ENCODE peak calls at places on chromosomes 6 and 20, in nine cellular contexts. F, P, A, S, M, G, H, J and X are unnamed samples.

GRCh38 chr6:148367418-148368024 is 24.9 kb downstream of the SASH1 start:
- DNase-seq in P (no peak), G (peak; percentile 73), S (peak; percentile 75), F (peak; percentile 8), H (no peak), A (no peak), J (peak; percentile 58), M (no peak), X (peak; percentile 39)

GRCh38 chr6:148495029-148495428 is 152.4 kb downstream of the SASH1 start:
- DNase-seq in S (no peak), M (peak; percentile 26), J (no peak), H (no peak), A (no peak), G (no peak), P (no peak), F (no peak), X (no peak)

GRCh38 chr20:50256577-50256976 is 65.9 kb downstream of the CEBPB start:
- DNase-seq in S (no peak), A (no peak), M (no peak), H (no peak), G (no peak), P (no peak), J (no peak), F (no peak), X (no peak)

GRCh38 chr6:100210138-100210872 is 216.3 kb upstream of the MCHR2 start:
- DNase-seq in G (no peak), J (no peak), F (no peak), H (no peak), P (no peak), M (no peak), A (no peak), S (no peak), X (no peak)

GRCh38 chr6:82751718-82752117 is 313.9 kb downstream of the UBE3D start:
- DNase-seq in S (no peak), M (no peak), A (no peak), G (no peak), H (no peak), J (no peak), P (no peak), F (no peak), X (no peak)

GRCh38 chr6:166619912-166620311 is 7.1 kb downstream of the RPS6KA2 start:
- DNase-seq in S (peak; percentile 97), M (no peak), J (no peak), F (peak; percentile 31), H (peak; percentile 65), P (no peak), G (no peak), A (no peak), X (peak; percentile 19)

GRCh38 chr6:347951-348859 is 43.3 kb upstream of the IRF4 start:
- DNase-seq in S (no peak), P (no peak), G (no peak), F (no peak), M (no peak), A (no peak), H (no peak), J (peak; percentile 14), X (no peak)

GRCh38 chr6:21102624-21103023 is 490.9 kb upstream of the SOX4 start:
- DNase-seq in H (no peak), M (no peak), A (no peak), G (no peak), S (no peak), F (no peak), J (no peak), P (no peak), X (no peak)

GRCh38 chr6:46410330-46410953 is 80.8 kb downstream of the RCAN2 start:
- DNase-seq in G (no peak), H (peak; percentile 49), A (no peak), P (peak; percentile 57), F (peak; percentile 36), S (peak; percentile 57), M (no peak), J (no peak), X (peak; percentile 49)

GRCh38 chr20:59752704-59753460 is 148.5 kb downstream of the PHACTR3 start:
- DNase-seq in M (no peak), G (no peak), P (no peak), J (peak; percentile 58), A (no peak), F (no peak), S (no peak), H (no peak), X (no peak)

GRCh38 chr6:108897371-108897770 is 49.1 kb downstream of the ARMC2 start:
- DNase-seq in S (peak; percentile 37), P (no peak), H (no peak), A (no peak), F (peak; percentile 64), G (peak; percentile 60), J (peak; percentile 45), M (no peak), X (no peak)

GRCh38 chr20:44247676-44248419 is 740 bp downstream of the GDAP1L1 start:
- DNase-seq in M (no peak), H (peak; percentile 78), J (peak; percentile 24), S (peak; percentile 21), A (peak; percentile 3), G (peak; percentile 37), F (no peak), P (peak; percentile 80), X (peak; percentile 57)

GRCh38 chr6:39706819-39707218 is 18.4 kb downstream of the KIF6 start:
- DNase-seq in S (no peak), A (no peak), G (no peak), F (no peak), H (no peak), J (no peak), P (no peak), M (no peak), X (peak; percentile 78)

GRCh38 chr6:131602913-131603312 is 25.1 kb downstream of the MED23 start:
- DNase-seq in J (no peak), A (no peak), F (no peak), S (peak; percentile 87), H (peak; percentile 32), P (no peak), G (no peak), M (no peak), X (peak; percentile 9)

DNA sequence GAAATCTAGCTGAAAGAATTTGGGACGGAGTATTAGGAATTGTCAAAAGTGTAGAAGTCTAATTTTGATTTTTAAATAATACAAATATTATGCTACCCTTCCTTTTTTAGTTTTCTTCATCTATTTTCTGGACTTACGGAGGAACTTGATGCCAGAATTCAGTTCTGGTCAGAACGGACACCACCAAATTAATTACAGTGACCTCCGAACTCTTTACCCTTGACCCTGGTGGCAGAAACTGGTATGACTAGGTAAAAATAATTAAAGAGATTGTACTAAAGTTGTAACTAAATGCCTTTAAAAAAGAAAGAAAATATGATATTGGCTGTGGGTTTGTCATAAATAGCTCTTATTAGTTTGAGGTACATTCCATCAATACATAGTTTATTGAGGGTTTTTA is 751.1 kb upstream of the MAP3K7 start:
- DNase-seq in G (no peak), F (no peak), A (no peak), P (no peak), H (no peak), S (no peak), J (no peak), M (no peak), X (no peak)
- TF ChIP-seq CTCF in G (no peak), F (no peak), A (no peak), P (no peak), H (no peak), S (no peak), J (peak; percentile 27), M (no peak), X (peak; percentile 36)

GRCh38 chr20:4989570-4989969 is 11.7 kb downstream of the SLC23A2 start:
- DNase-seq in H (no peak), M (no peak), J (no peak), G (no peak), F (no peak), A (no peak), S (no peak), P (no peak), X (no peak)
- H3K27ac ChIP-seq in H (no peak overlapping the region), M (no peak overlapping the region), J (no peak overlapping the region), G (no peak overlapping the region), F (no peak overlapping the region), A (no peak overlapping the region), S (no peak overlapping the region), P (no peak overlapping the region), X (no peak overlapping the region)

GRCh38 chr20:10379761-10380160 is 54.3 kb downstream of the MKKS start:
- DNase-seq in S (no peak), J (no peak), F (no peak), G (no peak), P (no peak), M (no peak), H (no peak), A (no peak), X (no peak)

GRCh38 chr20:10376271-10377075 is 57.5 kb downstream of the MKKS start:
- DNase-seq in J (no peak), S (no peak), A (no peak), M (no peak), F (no peak), H (no peak), P (no peak), G (no peak), X (peak; percentile 55)

GRCh38 chr20:10385850-10386544 is 48.0 kb downstream of the MKKS start:
- DNase-seq in S (peak; percentile 73), P (no peak), F (no peak), J (no peak), G (no peak), A (no peak), M (no peak), H (no peak), X (no peak)

DNA sequence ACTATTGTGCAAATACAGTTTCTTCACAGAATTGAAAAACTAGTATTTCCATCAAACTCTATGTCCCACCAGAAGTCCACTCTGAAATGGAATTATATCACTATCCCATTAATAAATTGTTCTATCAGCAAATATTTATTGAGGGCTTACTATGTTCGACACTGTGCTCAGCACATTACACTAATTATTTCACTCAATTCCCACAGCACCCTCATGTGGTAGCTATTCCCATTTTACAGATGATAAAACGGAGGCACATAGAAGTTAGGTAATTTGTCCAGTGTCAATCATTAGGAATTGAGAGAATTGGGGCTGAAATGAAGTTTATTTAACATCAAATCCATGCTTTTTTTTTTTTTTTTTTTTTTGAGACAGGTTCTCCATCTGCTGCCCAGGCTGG is 52.5 kb downstream of the MKKS start:
- DNase-seq in P (peak; percentile 40), M (no peak), J (no peak), G (no peak), A (no peak), H (no peak), F (no peak), S (no peak), X (peak; percentile 36)
- TF ChIP-seq CTCF in P (peak; percentile 72), M (no peak), J (no peak), G (no peak), A (no peak), H (peak; percentile 6), F (no peak), S (no peak), X (peak; percentile 24)

GRCh38 chr6:35015996-35016395 is 125.1 kb downstream of the TCP11 start:
- DNase-seq in F (no peak), P (no peak), A (no peak), J (no peak), M (no peak), G (no peak), S (no peak), H (no peak), X (no peak)
- H3K27ac ChIP-seq in F (no peak overlapping the region), P (no peak overlapping the region), A (no peak overlapping the region), J (peak overlapping the region; percentile 96), M (peak overlapping the region; percentile 97), G (peak overlapping the region; percentile 95), S (no peak overlapping the region), H (peak overlapping the region; percentile 91), X (peak overlapping the region; percentile 88)

DNA sequence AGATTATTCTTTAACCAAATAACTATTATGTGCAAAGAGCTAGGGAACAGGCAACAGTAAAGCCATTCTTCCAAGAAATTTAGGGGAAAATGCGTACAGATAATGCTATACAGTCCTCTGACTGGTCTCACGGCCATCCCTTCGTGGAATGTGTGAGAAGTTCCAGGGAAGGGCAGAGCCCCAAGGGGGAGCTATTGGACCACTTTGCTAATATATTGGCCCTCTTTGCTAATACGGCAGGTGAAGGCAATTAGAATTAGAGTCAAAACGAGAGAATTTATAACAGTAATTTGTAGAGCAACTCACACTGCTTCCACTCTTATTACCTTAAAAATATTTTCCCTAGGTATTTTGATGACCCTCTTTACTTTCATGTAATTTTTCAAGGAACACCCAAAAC is 140.4 kb downstream of the IMPG1 start:
- DNase-seq in G (peak; percentile 22), H (peak; percentile 69), J (peak; percentile 20), S (peak; percentile 17), P (peak; percentile 49), F (peak; percentile 42), A (no peak), M (no peak), X (peak; percentile 37)
- TF ChIP-seq CTCF in G (peak; percentile 38), H (peak; percentile 75), J (peak; percentile 74), S (no peak), P (peak; percentile 78), F (peak; percentile 53), A (no peak), M (no peak), X (peak; percentile 69)